ENCODE peak calls at places on chromosomes 6 and 20, in five cellular contexts. D, H, O, Q and Z are unnamed samples.
A peak's percentile ranks its signal among the peaks of the same experiment; 100 is the strongest.

GRCh38 chr6:6843057-6843627 is 254.6 kb downstream of the LY86 start:
- DNase-seq in D (no peak), H (no peak), O (no peak), Q (no peak), Z (no peak)

GRCh38 chr20:34536798-34537394 is 20.7 kb downstream of the DYNLRB1 start:
- DNase-seq in D (peak; percentile 10), H (no peak), O (peak; percentile 72), Q (peak; percentile 59), Z (no peak)

GRCh38 chr6:34316442-34317171 is 67.8 kb upstream of the SMIM29 start:
- DNase-seq in D (no peak), H (no peak), O (no peak), Q (no peak), Z (no peak)

GRCh38 chr6:25927177-25927576 is 3.3 kb downstream of the SLC17A2 start:
- DNase-seq in D (no peak), H (no peak), O (no peak), Q (no peak), Z (no peak)

GRCh38 chr20:58143531-58143930 is 84.9 kb downstream of the ANKRD60 start:
- DNase-seq in D (no peak), H (no peak), O (no peak), Q (no peak), Z (no peak)

GRCh38 chr6:20207096-20207454 is 5.2 kb downstream of the MBOAT1 start:
- DNase-seq in D (no peak), H (no peak), O (no peak), Q (no peak), Z (no peak)

GRCh38 chr6:165852676-165853075 is 189.6 kb upstream of the PDE10A start:
- DNase-seq in D (no peak), H (no peak), O (no peak), Q (no peak), Z (no peak)

GRCh38 chr6:44446626-44447297 is 59.3 kb downstream of the CDC5L start:
- DNase-seq in D (no peak), H (no peak), O (no peak), Q (no peak), Z (no peak)

GRCh38 chr6:32047855-32048766 is 9.9 kb downstream of the CYP21A2 start:
- DNase-seq in D (peak; percentile 2), H (peak; percentile 35), O (peak; percentile 72), Q (peak; percentile 88), Z (peak; percentile 27)